ENCODE peak calls at places on chromosome 21, in six cellular contexts. C is neural progenitor cell, F is AG04450, G is heart left ventricle, Y is bronchial epithelial cell, N is left ventricle myocardium inferior. M is an unnamed sample.

GRCh38 chr21:29371464-29371863 is 72.7 kb downstream of the BACH1 start:
- DNase-seq in Y (peak; percentile 32), F (no peak), C (no peak), G (no peak), N (no peak), M (peak; percentile 48)

GRCh38 chr21:35171385-35171784 is 122.3 kb upstream of the RUNX1 start:
- DNase-seq in Y (no peak), G (no peak), C (no peak), N (no peak), F (no peak), M (peak; percentile 56)

GRCh38 chr21:34965200-34966174 is 83.6 kb downstream of the RUNX1 start:
- DNase-seq in Y (peak; percentile 41), C (no peak), N (no peak), F (peak; percentile 34), G (no peak), M (peak; percentile 24)

GRCh38 chr21:26962516-26963305 is 4.2 kb downstream of the ADAMTS5 start:
- DNase-seq in Y (no peak), G (no peak), N (no peak), C (no peak), F (no peak), M (no peak)

GRCh38 chr21:31084689-31085088 is 46.4 kb upstream of the KRTAP19-8 start:
- DNase-seq in G (no peak), C (no peak), N (no peak), Y (no peak), F (no peak), M (no peak)

GRCh38 chr21:45544449-45545235 is 2.4 kb upstream of the SLC19A1 start:
- DNase-seq in C (no peak), G (peak; percentile 35), Y (no peak), N (peak; percentile 4), F (no peak), M (no peak)

GRCh38 chr21:16116067-16116466 is 386.3 kb downstream of the USP25 start:
- DNase-seq in G (no peak), C (no peak), N (no peak), F (no peak), Y (no peak), M (no peak)

GRCh38 chr21:26845066-26845749 is at the start of gene ADAMTS1:
- DNase-seq in G (peak; percentile 96), Y (peak; percentile 47), N (peak; percentile 92), F (peak; percentile 89), C (peak; percentile 95), M (peak; percentile 66)

GRCh38 chr21:22795091-22795490 is 1796.9 kb downstream of the NCAM2 start:
- DNase-seq in G (no peak), F (no peak), Y (no peak), N (no peak), C (no peak), M (no peak)

GRCh38 chr21:45529785-45530422 is 12.3 kb downstream of the SLC19A1 start:
- DNase-seq in N (no peak), F (no peak), C (no peak), G (no peak), Y (no peak), M (no peak)

GRCh38 chr21:27362249-27362648 is 395.4 kb upstream of the ADAMTS5 start:
- DNase-seq in C (no peak), G (no peak), Y (peak; percentile 29), N (no peak), F (no peak), M (peak; percentile 26)

GRCh38 chr21:31866077-31866511 is 6.7 kb upstream of the HUNK start:
- DNase-seq in Y (peak; percentile 55), N (peak; percentile 88), F (peak; percentile 23), G (peak; percentile 91), C (peak; percentile 91), M (peak; percentile 59)

GRCh38 chr21:27268290-27268689 is 301.4 kb upstream of the ADAMTS5 start:
- DNase-seq in C (no peak), G (no peak), N (no peak), F (no peak), Y (no peak), M (no peak)

GRCh38 chr21:35136586-35137254 is 87.6 kb upstream of the RUNX1 start:
- DNase-seq in Y (peak; percentile 80), G (no peak), F (no peak), N (no peak), C (no peak), M (peak; percentile 78)

GRCh38 chr21:26079376-26079775 is 91.2 kb downstream of the APP start:
- DNase-seq in N (no peak), F (no peak), G (no peak), C (no peak), Y (no peak), M (no peak)

GRCh38 chr21:31403596-31404333 is 59.7 kb upstream of the TIAM1 start:
- DNase-seq in Y (no peak), G (no peak), N (no peak), F (no peak), C (no peak), M (no peak)

GRCh38 chr21:34900376-34900775 is 148.7 kb downstream of the RUNX1 start:
- DNase-seq in Y (no peak), F (no peak), N (no peak), C (no peak), G (no peak), M (peak; percentile 45)

GRCh38 chr21:34813266-34813886 is 144.6 kb downstream of the CLIC6 start:
- DNase-seq in C (no peak), F (peak; percentile 48), N (no peak), G (no peak), Y (peak; percentile 99), M (peak; percentile 99)

GRCh38 chr21:21200103-21200938 is 202.1 kb downstream of the NCAM2 start:
- DNase-seq in G (no peak), F (peak; percentile 93), Y (peak; percentile 83), C (no peak), N (peak; percentile 31), M (peak; percentile 58)

GRCh38 chr21:14533555-14534400 is 12.3 kb downstream of the SAMSN1 start:
- DNase-seq in F (no peak), C (no peak), N (no peak), Y (peak; percentile 98), G (no peak), M (peak; percentile 83)

GRCh38 chr21:17270234-17270633 is 242.6 kb upstream of the CXADR start:
- DNase-seq in N (peak; percentile 20), Y (peak; percentile 41), G (no peak), C (peak; percentile 38), F (peak; percentile 1), M (peak; percentile 42)

GRCh38 chr21:17848228-17848627 is 29.1 kb upstream of the C21orf91 start:
- DNase-seq in G (peak; percentile 61), N (peak; percentile 15), C (no peak), F (peak; percentile 90), Y (peak; percentile 81), M (peak; percentile 85)

GRCh38 chr21:25862596-25862995 is 127.8 kb downstream of the GABPA start:
- DNase-seq in N (no peak), G (no peak), Y (peak; percentile 45), F (no peak), C (peak; percentile 32), M (peak; percentile 66)

GRCh38 chr21:35035116-35035515 is 14.0 kb downstream of the RUNX1 start:
- DNase-seq in N (no peak), G (no peak), F (no peak), Y (no peak), C (no peak), M (no peak)

GRCh38 chr21:26117972-26118367 is 52.6 kb downstream of the APP start:
- DNase-seq in F (no peak), Y (no peak), C (no peak), N (no peak), G (no peak), M (no peak)

GRCh38 chr21:25647632-25648031 is 8.6 kb downstream of the JAM2 start:
- DNase-seq in Y (no peak), N (no peak), F (no peak), G (no peak), C (no peak), M (no peak)

GRCh38 chr21:31444061-31444460 is 100.0 kb upstream of the TIAM1 start:
- DNase-seq in Y (no peak), C (no peak), G (no peak), N (peak; percentile 39), F (no peak), M (no peak)

GRCh38 chr21:29114765-29115164 is 15.7 kb upstream of the MAP3K7CL start:
- DNase-seq in C (peak; percentile 24), F (peak; percentile 77), Y (peak; percentile 88), G (no peak), N (no peak), M (peak; percentile 89)

GRCh38 chr21:23016617-23017016 is 2018.4 kb downstream of the NCAM2 start:
- DNase-seq in N (no peak), G (no peak), C (peak; percentile 57), F (no peak), Y (no peak), M (no peak)

GRCh38 chr21:27346041-27346448 is 379.2 kb upstream of the ADAMTS5 start:
- DNase-seq in F (no peak), C (no peak), Y (peak; percentile 57), N (no peak), G (no peak), M (peak; percentile 29)

DNA sequence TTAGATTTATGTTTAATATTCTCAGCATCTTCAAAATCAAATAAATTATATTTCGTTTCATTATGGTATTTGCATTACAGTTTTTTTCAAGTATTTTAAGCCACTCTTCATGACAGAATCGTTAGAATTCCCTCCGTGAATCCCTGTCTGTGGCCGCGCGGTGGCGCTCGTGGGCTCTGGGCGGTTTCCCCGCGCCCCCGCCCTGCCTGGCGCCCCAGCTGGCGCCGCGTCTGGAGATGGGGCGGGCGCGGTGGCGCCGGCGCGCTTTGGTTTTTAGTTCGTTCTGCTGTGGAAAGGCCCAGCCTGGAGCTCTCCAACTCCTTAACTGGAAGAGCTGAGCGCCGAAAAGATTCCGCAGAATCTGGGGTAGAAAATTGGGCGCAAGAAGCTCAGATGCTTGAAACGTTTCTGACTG is 25.7 kb downstream of the PRMT2 start:
- DNase-seq in C (peak; percentile 93), F (peak; percentile 54), N (peak; percentile 60), Y (peak; percentile 21), G (peak; percentile 81), M (peak; percentile 69)
- H3K4me3 ChIP-seq in C (peak overlapping the region; percentile 16), F (peak overlapping the region; percentile 29), N (peak overlapping the region; percentile 58), Y (no peak overlapping the region), G (peak overlapping the region; percentile 39), M (no peak overlapping the region)

DNA sequence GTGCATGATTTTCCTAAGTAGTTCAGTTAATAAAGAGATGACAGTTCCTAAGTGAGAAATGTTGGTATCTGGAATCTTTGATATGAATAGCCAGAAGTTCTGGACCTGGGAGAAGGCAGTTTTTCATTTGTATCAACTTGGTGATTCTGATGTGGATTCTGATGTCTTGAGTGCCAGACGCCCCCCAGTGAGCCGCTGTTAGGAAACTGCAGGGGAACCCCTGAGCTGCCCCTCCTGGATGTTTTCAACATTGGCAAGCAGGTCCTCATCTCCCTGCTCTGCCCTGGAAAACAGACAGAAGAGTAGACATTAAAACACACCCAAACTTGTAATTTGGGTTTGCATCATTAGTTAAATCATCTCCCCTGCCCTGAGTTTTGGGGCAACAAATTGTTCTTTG is 7.4 kb downstream of the ETS2 start:
- DNase-seq in C (no peak), F (no peak), N (no peak), G (no peak), Y (no peak), M (no peak)
- TF ChIP-seq CTCF in C (no peak), F (no peak), N (no peak), G (no peak), Y (no peak), M (no peak)

GRCh38 chr21:43325968-43326367 is 101.0 kb downstream of the SIK1 start:
- DNase-seq in C (no peak), N (no peak), Y (no peak), F (no peak), G (no peak), M (no peak)
- H3K4me3 ChIP-seq in C (no peak overlapping the region), N (no peak overlapping the region), Y (no peak overlapping the region), F (no peak overlapping the region), G (no peak overlapping the region), M (no peak overlapping the region)

GRCh38 chr21:36325373-36326010 is 5.5 kb downstream of the MORC3 start:
- DNase-seq in F (no peak), G (no peak), N (no peak), Y (peak; percentile 82), C (no peak), M (peak; percentile 73)

GRCh38 chr21:36330904-36331303 is 10.9 kb downstream of the MORC3 start:
- DNase-seq in N (peak; percentile 41), Y (peak; percentile 41), F (no peak), G (no peak), C (peak; percentile 57), M (peak; percentile 57)
- TF ChIP-seq CTCF in N (peak; percentile 77), Y (peak; percentile 66), F (peak; percentile 76), G (peak; percentile 55), C (peak; percentile 71), M (peak; percentile 77)

M was measured in epithelial cell of esophagus.